ENCODE peak calls at places on chromosomes 11 and 22, in four cellular contexts. S is PC-3, O is MM.1S, P is SK-N-SH. A is an unnamed sample.

GRCh38 chr11:133070053-133070713 is 462.1 kb downstream of the OPCML start:
- DNase-seq in S (no peak), O (no peak), P (no peak), A (no peak)

GRCh38 chr11:34169664-34170063 is 64.2 kb downstream of the NAT10 start:
- DNase-seq in O (no peak), P (no peak), S (no peak), A (no peak)

GRCh38 chr11:86438685-86439084 is 64.0 kb downstream of the CCDC81 start:
- DNase-seq in O (no peak), S (peak; percentile 12), P (no peak), A (no peak)

GRCh38 chr22:37906364-37907008 is 389 bp downstream of the MICALL1 start:
- DNase-seq in P (peak; percentile 78), O (peak; percentile 38), S (no peak), A (peak; percentile 35)

GRCh38 chr22:30453731-30454510 is 17.9 kb downstream of the SEC14L3 start:
- DNase-seq in P (peak; percentile 35), S (no peak), O (no peak), A (no peak)

GRCh38 chr11:66677599-66678375 is at the start of gene RBM4B:
- DNase-seq in S (peak; percentile 97), P (peak; percentile 98), O (peak; percentile 94), A (peak; percentile 97)

GRCh38 chr22:42072606-42073330 is 1.3 kb upstream of the PHETA2 start:
- DNase-seq in S (no peak), O (no peak), P (no peak), A (peak; percentile 33)

GRCh38 chr22:22591348-22592299 is 32.6 kb upstream of the PRAME start:
- DNase-seq in P (no peak), O (no peak), S (peak; percentile 8), A (peak; percentile 23)

GRCh38 chr11:10443152-10443551 is 11.9 kb upstream of the AMPD3 start:
- DNase-seq in P (no peak), O (no peak), S (no peak), A (no peak)

GRCh38 chr11:73139476-73140198 is 2.5 kb downstream of the FCHSD2 start:
- DNase-seq in P (no peak), O (no peak), S (peak; percentile 51), A (no peak)

GRCh38 chr11:61337706-61338268 is 4.8 kb downstream of the TKFC start:
- DNase-seq in S (no peak), P (no peak), O (no peak), A (no peak)

GRCh38 chr22:26558246-26558895 is 31.6 kb downstream of the TPST2 start:
- DNase-seq in P (no peak), S (no peak), O (no peak), A (no peak)

DNA sequence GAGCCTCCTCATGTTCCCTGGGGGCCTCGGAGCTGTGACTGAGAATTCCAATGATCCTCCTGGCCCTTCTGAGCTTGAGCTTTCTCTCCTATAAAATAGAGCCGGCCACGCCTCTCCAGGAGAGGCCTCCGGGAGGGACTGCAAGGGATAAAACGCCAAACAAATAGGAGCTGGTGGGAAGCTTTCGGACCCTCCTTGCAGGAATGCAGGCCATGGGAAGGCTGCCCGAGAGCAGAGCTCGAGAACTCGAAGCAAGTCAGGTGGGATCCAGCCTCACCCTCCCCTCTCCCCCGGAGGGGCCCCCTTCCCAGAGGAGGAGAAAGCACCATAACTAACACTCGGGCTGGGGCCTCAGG is 34.5 kb downstream of the FLRT1 start:
- DNase-seq in P (no peak), S (no peak), O (no peak), A (no peak)
- TF ChIP-seq EZH2phosphoT487 in P (no peak), S (no peak), O (no peak), A (no peak)

GRCh38 chr22:29334696-29335344 is 19.3 kb upstream of the RASL10A start:
- DNase-seq in S (peak; percentile 81), P (no peak), O (no peak), A (no peak)

GRCh38 chr22:29331658-29332300 is 16.3 kb upstream of the RASL10A start:
- DNase-seq in P (peak; percentile 60), O (no peak), S (no peak), A (no peak)

GRCh38 chr22:29331213-29331612 is 15.7 kb upstream of the RASL10A start:
- DNase-seq in O (no peak), P (no peak), S (no peak), A (no peak)

GRCh38 chr22:29334148-29334547 is 18.7 kb upstream of the RASL10A start:
- DNase-seq in P (no peak), O (no peak), S (no peak), A (no peak)

DNA sequence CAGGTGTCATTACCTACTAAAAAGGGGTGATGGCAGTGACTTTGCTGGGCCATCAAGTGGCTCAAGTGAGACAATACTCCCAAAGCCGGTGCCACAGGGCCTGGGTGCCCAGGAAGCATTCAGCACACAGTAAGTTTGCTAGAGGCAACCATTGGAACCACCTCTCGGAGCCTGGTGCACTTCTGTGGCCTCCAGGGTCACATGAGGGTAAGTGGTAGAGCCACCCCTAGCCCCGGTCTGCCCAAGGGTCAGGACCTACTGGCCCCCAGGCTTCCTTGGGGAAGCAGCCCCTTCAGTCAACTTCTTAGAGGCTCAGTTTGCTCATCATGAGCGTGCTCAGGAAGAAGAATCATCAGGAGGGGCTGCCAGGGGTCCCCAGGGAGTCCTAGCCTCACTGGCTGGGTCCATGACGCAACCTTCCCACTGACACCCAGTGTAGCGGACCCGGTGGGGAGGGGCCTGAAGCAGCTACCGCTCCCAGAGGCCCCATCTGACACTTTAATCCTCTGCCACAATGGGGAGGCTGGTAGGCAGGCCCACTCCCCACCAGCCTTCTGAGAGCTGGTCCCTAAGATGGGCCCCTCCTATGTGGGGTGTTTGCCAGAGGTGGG is 17.5 kb upstream of the RASL10A start:
- DNase-seq in O (no peak), S (no peak), P (no peak), A (no peak)
- TF ChIP-seq EZH2phosphoT487 in O (no peak), S (no peak), P (no peak), A (no peak)

DNA sequence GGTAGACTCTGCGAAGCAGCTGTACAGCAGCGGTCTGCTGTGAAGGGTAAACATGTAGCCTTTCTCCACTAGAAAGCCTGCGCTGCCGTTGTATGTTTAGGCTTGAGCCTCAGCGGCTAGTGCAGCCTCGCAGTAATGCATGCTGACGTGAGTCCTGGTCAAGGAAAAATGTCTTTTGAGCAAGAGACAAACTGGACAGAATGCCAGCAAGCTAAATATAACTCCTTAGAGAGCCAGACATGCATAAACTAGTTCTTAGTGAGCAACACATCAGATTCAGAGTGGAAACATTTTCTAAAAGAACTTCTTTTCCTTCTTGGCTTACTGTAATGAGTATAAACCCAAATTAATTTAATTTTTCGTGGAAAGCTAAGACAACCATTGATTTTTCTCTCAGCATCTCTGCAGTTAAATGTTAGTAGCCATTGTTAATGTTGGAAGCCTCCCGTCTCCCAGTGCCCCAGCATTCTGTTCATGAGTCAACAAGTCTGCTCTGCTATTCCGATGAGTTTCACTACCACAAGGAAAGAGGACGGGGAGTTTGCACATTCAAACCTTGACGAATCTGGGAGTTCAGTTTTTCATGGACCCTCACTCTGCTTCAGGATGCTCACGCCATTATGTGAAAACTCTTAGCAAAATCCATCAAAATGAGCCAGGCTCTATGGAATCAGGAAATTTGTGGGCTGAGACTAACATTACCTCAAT is 51.4 kb downstream of the JAM3 start:
- DNase-seq in O (no peak), S (no peak), P (no peak), A (no peak)
- TF ChIP-seq EZH2phosphoT487 in O (no peak), S (no peak), P (no peak), A (no peak)

GRCh38 chr22:19942886-19943664 is 1.5 kb upstream of the TXNRD2 start:
- DNase-seq in P (no peak), S (peak; percentile 28), O (no peak), A (peak; percentile 54)
- TF ChIP-seq EZH2phosphoT487 in P (no peak), S (no peak), O (no peak), A (no peak)

DNA sequence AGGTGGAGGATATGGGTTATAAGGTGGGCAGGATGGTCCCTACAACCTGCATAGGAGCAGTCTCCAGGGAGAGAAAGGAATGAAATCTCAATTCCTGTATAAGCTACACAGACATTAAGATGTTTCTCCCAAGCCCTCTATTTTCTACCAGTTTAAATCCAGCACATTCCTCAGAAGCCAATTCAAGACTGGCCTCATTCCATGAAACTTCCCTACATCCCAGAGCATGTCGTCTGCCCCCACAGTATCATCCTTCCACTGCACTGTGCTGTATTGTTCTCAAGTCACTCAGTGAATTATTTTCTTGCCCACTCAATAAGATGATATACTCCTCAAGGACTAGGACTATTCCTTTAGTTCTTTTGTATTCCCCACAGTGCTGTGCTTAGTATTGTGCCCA is 203.0 kb upstream of the BLID start:
- DNase-seq in O (no peak), S (no peak), P (no peak), A (no peak)
- TF ChIP-seq EZH2phosphoT487 in O (no peak), S (no peak), P (no peak), A (no peak)

GRCh38 chr11:1830119-1830499 is 4.7 kb upstream of the SYT8 start:
- DNase-seq in S (no peak), O (no peak), P (no peak), A (no peak)

GRCh38 chr11:1827095-1827797 is 7.5 kb upstream of the SYT8 start:
- DNase-seq in S (peak; percentile 90), P (peak; percentile 89), O (no peak), A (no peak)

GRCh38 chr11:1829039-1829820 is 5.6 kb upstream of the SYT8 start:
- DNase-seq in O (no peak), P (no peak), S (peak; percentile 81), A (no peak)

GRCh38 chr11:1827931-1828330 is 6.9 kb upstream of the SYT8 start:
- DNase-seq in P (no peak), O (no peak), S (no peak), A (no peak)

DNA sequence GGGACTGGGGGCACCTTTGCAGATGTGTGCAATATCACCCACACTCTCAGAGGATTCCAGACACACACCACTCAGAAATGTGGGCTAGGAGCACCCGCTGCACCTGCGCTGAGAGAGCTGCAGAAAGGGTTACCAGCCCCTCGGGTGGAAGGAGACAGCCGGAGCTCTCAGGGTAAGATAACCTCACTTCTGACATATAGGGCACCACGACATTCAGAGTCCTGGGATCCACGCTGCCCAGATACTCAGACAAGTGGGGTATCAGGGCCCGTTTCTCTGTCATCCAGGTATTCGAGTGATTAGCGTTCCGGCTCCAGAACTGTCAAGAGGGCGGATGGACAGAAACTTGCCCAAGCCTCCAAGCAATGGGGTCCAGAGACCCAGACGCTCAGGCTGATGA is 6.2 kb upstream of the SYT8 start:
- DNase-seq in P (no peak), S (no peak), O (no peak), A (no peak)
- TF ChIP-seq EZH2phosphoT487 in P (no peak), S (no peak), O (no peak), A (no peak)

A was measured in OCI-LY7.